ENCODE peak calls at places on chromosomes 4 and X, in six cellular contexts. R, I, V, X, T and G are unnamed samples.

GRCh38 chrX:48665991-48666390 is 17.6 kb upstream of the WAS start:
- DNase-seq in R (no peak), I (no peak), V (no peak), X (no peak), T (no peak), G (no peak)

GRCh38 chr4:37682701-37683401 is 3.3 kb downstream of the RELL1 start:
- DNase-seq in R (peak), I (no peak), V (no peak), X (peak), T (no peak), G (peak)

GRCh38 chrX:150363561-150364346 is 637 bp downstream of the MAMLD1 start:
- DNase-seq in R (peak), I (peak), V (peak), X (no peak), T (peak), G (no peak)

GRCh38 chr4:56976878-56977320 is 507 bp downstream of the NOA1 start:
- DNase-seq in R (peak), I (peak), V (no peak), X (peak), T (peak), G (peak)

GRCh38 chr4:6368601-6369000 is 99.0 kb downstream of the WFS1 start:
- DNase-seq in R (no peak), I (peak), V (no peak), X (no peak), T (no peak), G (no peak)

GRCh38 chrX:41085883-41086626 is 810 bp downstream of the USP9X start:
- DNase-seq in R (peak), I (peak), V (peak), X (peak), T (peak), G (peak)

GRCh38 chr4:101806914-101807313 is 16.4 kb downstream of the BANK1 start:
- DNase-seq in R (no peak), I (no peak), V (no peak), X (peak), T (no peak), G (peak)

GRCh38 chr4:88725986-88726385 is 28.4 kb upstream of the NAP1L5 start:
- DNase-seq in R (no peak), I (no peak), V (no peak), X (no peak), T (no peak), G (no peak)

GRCh38 chrX:18998653-18999052 is 14.7 kb upstream of the PHKA2 start:
- DNase-seq in R (no peak), I (no peak), V (no peak), X (no peak), T (no peak), G (no peak)

GRCh38 chrX:13009256-13009655 is 34.3 kb downstream of the TMSB4X start:
- DNase-seq in R (no peak), I (no peak), V (no peak), X (no peak), T (peak), G (no peak)

GRCh38 chr4:130530505-130530904 is 1434.6 kb downstream of the C4orf33 start:
- DNase-seq in R (no peak), I (no peak), V (no peak), X (no peak), T (no peak), G (no peak)

GRCh38 chrX:153692003-153692402 is 4.3 kb downstream of the SLC6A8 start:
- DNase-seq in R (no peak), I (no peak), V (no peak), X (no peak), T (no peak), G (no peak)

GRCh38 chrX:110089656-110090404 is 86.9 kb downstream of the TMEM164 start:
- DNase-seq in R (no peak), I (no peak), V (peak), X (no peak), T (peak), G (no peak)

GRCh38 chrX:132413459-132413858 is 75.4 kb downstream of the MBNL3 start:
- DNase-seq in R (no peak), I (no peak), V (no peak), X (no peak), T (no peak), G (no peak)

GRCh38 chrX:17738002-17738713 is 865 bp downstream of the SCML1 start:
- DNase-seq in R (peak), I (peak), V (peak), X (no peak), T (peak), G (no peak)

GRCh38 chr4:4618846-4619245 is 77.0 kb upstream of the STX18 start:
- DNase-seq in R (no peak), I (no peak), V (peak), X (no peak), T (no peak), G (no peak)

GRCh38 chr4:87073570-87074470 is 139.0 kb downstream of the AFF1 start:
- DNase-seq in R (no peak), I (no peak), V (peak), X (peak), T (peak), G (peak)

GRCh38 chr4:122403860-122404259 is 25.0 kb downstream of the ADAD1 start:
- DNase-seq in R (no peak), I (no peak), V (no peak), X (no peak), T (no peak), G (no peak)

GRCh38 chrX:41823402-41823801 is 99.4 kb downstream of the GPR82 start:
- DNase-seq in R (no peak), I (no peak), V (no peak), X (no peak), T (no peak), G (no peak)

GRCh38 chrX:23908219-23909003 is 605 bp downstream of the CXorf58 start:
- DNase-seq in R (no peak), I (no peak), V (no peak), X (no peak), T (peak), G (no peak)

GRCh38 chr4:101277661-101278060 is 69.7 kb downstream of the PPP3CA start:
- DNase-seq in R (no peak), I (no peak), V (peak), X (no peak), T (no peak), G (no peak)

GRCh38 chr4:89539374-89539773 is 231.8 kb upstream of the GPRIN3 start:
- DNase-seq in R (peak), I (no peak), V (peak), X (no peak), T (no peak), G (no peak)

GRCh38 chr4:52869656-52870055 is 7.5 kb downstream of the RASL11B start:
- DNase-seq in R (no peak), I (no peak), V (no peak), X (no peak), T (no peak), G (no peak)

GRCh38 chr4:138175337-138175794 is 66.8 kb downstream of the SLC7A11 start:
- DNase-seq in R (peak), I (no peak), V (no peak), X (no peak), T (peak), G (no peak)

GRCh38 chr4:150342945-150343344 is 239.0 kb upstream of the MAB21L2 start:
- DNase-seq in R (no peak), I (peak), V (no peak), X (no peak), T (no peak), G (no peak)

GRCh38 chr4:142663828-142664227 is 182.3 kb downstream of the INPP4B start:
- DNase-seq in R (no peak), I (no peak), V (no peak), X (no peak), T (no peak), G (no peak)

GRCh38 chr4:146165840-146166239 is 9.7 kb upstream of the LSM6 start:
- DNase-seq in R (no peak), I (no peak), V (peak), X (no peak), T (no peak), G (no peak)

GRCh38 chr4:134601706-134602105 is 400.1 kb upstream of the PABPC4L start:
- DNase-seq in R (no peak), I (no peak), V (no peak), X (no peak), T (no peak), G (no peak)

GRCh38 chrX:16750136-16750535 is 30.7 kb downstream of the SYAP1 start:
- DNase-seq in R (no peak), I (no peak), V (no peak), X (no peak), T (no peak), G (no peak)

GRCh38 chr4:144647095-144647959 is 1.4 kb downstream of the HHIP start:
- DNase-seq in R (peak), I (no peak), V (peak), X (peak), T (no peak), G (no peak)

GRCh38 chr4:16717266-16717970 is 181.0 kb downstream of the LDB2 start:
- DNase-seq in R (no peak), I (no peak), V (peak), X (no peak), T (no peak), G (no peak)

GRCh38 chrX:69173906-69174305 is 8.7 kb upstream of the PJA1 start:
- DNase-seq in R (no peak), I (no peak), V (no peak), X (no peak), T (no peak), G (no peak)

GRCh38 chr4:10655968-10656367 is 28.6 kb downstream of the CLNK start:
- DNase-seq in R (peak), I (no peak), V (peak), X (no peak), T (no peak), G (no peak)

GRCh38 chrX:47218920-47219815 is 687 bp downstream of the CDK16 start:
- DNase-seq in R (peak), I (peak), V (no peak), X (peak), T (peak), G (peak)

DNA sequence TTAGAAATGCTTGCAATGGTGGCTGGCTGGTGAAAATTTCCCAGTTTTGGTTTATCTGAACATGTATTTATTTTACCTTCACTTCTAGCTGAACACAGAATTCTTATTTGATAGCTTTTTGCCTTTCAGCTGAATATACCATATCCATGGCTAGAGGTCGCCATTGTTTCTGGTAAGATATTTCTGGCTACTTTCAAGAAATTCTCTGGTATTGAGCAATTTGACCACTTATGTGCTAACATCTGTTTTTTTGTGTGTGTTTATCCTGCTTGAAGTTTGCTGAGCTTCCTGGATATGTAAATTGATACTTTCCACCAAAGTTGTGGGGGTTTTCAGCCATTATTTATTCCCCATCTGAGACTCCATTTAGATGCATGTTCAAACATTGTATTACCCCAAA is 75.4 kb downstream of the FBXW7 start:
- DNase-seq in R (no peak), I (no peak), V (peak), X (peak), T (no peak), G (peak)
- TF ChIP-seq CTCF in R (no peak), I (no peak), V (peak), X (no peak), T (no peak), G (peak)

GRCh38 chr4:82248903-82249632 is 124.7 kb downstream of the HNRNPD start:
- DNase-seq in R (no peak), I (no peak), V (no peak), X (no peak), T (no peak), G (no peak)
- TF ChIP-seq CTCF in R (no peak), I (no peak), V (no peak), X (no peak), T (no peak), G (no peak)

GRCh38 chr4:2087170-2087569 is 28.0 kb downstream of the NAT8L start:
- DNase-seq in R (no peak), I (no peak), V (no peak), X (no peak), T (no peak), G (no peak)
- TF ChIP-seq CTCF in R (no peak), I (no peak), V (no peak), X (no peak), T (no peak), G (no peak)

DNA sequence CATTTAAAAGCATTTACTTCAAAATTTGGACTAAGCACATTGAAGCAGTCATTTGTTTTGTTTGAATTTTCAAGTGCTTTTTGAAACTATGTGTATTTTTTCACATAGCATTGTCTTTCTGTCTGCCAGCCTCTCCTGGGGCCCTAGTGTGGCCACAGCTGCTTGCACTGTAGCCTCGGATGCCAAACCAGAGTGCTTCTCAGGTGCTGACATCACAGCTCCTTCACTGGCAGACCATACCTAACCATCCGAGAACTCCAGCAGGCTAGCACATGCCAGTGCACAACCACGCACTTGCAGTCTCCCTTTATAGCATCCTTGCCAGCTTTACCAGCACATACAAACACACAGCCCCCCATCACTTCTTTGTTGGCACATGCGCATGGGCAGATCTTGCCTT is 1019.7 kb downstream of the STPG2 start:
- DNase-seq in R (no peak), I (no peak), V (no peak), X (no peak), T (no peak), G (no peak)
- TF ChIP-seq CTCF in R (no peak), I (no peak), V (no peak), X (no peak), T (no peak), G (no peak)

DNA sequence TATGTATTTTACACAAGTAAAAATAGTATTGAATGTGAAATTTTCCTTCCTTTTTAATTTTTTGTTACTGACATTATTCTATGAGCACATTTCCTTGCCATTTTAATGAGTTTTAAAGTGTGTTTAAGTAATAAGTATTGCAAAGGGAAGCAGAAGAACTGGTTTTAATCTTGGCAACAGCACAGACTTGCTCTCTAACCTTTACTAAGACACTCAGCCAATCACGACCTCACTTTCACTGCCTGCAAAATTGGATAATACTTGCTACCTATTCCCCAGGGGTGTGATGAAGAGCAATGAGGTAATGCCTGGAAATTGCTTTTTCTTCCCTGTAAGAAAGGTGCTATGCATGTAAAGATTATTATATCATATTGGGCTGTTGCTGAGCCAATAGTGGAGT is 254.8 kb downstream of the C4orf33 start:
- DNase-seq in R (no peak), I (no peak), V (no peak), X (no peak), T (no peak), G (no peak)
- TF ChIP-seq CTCF in R (no peak), I (no peak), V (no peak), X (no peak), T (no peak), G (no peak)

DNA sequence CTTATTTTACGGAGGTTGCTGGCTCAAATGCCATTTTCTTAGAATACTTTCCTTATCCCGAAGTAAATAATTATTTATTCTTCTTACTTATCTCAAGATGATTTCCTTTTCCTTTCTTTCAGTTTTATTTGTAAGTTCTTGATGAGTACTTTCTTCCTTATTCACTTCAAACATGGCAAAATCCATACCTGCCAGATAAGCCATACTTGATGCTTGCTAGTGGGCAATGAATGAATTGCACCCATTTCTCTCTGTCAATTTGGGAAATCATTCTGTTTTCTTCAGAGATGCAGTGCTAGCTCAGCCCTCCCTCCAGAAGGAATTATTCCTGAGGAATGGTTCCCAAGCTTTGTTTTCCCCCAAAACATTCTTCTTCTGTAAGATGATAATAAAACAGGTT is 598.3 kb downstream of the SPRY1 start:
- DNase-seq in R (no peak), I (no peak), V (no peak), X (no peak), T (no peak), G (no peak)
- TF ChIP-seq CTCF in R (no peak), I (no peak), V (peak), X (no peak), T (no peak), G (no peak)